ENCODE peak calls at places on chromosome 1, in five cellular contexts. D is iPS DF 19.7, W is NCI-H510A treated with DMSO at 0.1 percent for 48 hours, T is WTC11, J is Daoy. H is an unnamed sample.

GRCh38 chr1:66704177-66704880 is 47.9 kb upstream of the DYNLT5 start:
- DNase-seq in W (no peak), T (no peak), J (no peak), D (no peak), H (peak)

GRCh38 chr1:183279835-183280234 is 93.8 kb downstream of the LAMC2 start:
- DNase-seq in T (no peak), D (no peak), J (peak), W (no peak), H (peak)

GRCh38 chr1:54402896-54403295 is 3.3 kb downstream of the SSBP3 start:
- DNase-seq in D (no peak), W (peak), J (no peak), T (no peak), H (no peak)

GRCh38 chr1:89890085-89890754 is 69.4 kb downstream of the LRRC8D start:
- DNase-seq in J (peak), D (no peak), W (no peak), T (no peak), H (peak)

GRCh38 chr1:40662151-40662550 is 3.3 kb downstream of the RIMS3 start:
- DNase-seq in D (no peak), T (no peak), J (no peak), W (no peak), H (no peak)

GRCh38 chr1:101408212-101409042 is 171.6 kb downstream of the S1PR1 start:
- DNase-seq in W (no peak), T (no peak), D (no peak), J (no peak), H (no peak)

GRCh38 chr1:43491056-43491455 is 37.3 kb upstream of the HYI start:
- DNase-seq in D (no peak), W (no peak), T (no peak), J (no peak), H (no peak)

GRCh38 chr1:201023517-201023902 is at the start of gene KIF21B:
- DNase-seq in D (no peak), T (peak), J (peak), W (peak), H (peak)

GRCh38 chr1:170545476-170545875 is 13.5 kb downstream of the GORAB start:
- DNase-seq in D (no peak), J (peak), T (no peak), W (no peak), H (peak)

GRCh38 chr1:32873484-32873883 is 2.8 kb upstream of the FNDC5 start:
- DNase-seq in T (no peak), W (no peak), J (no peak), D (no peak), H (no peak)

GRCh38 chr1:236489710-236490377 is 33.9 kb upstream of the LGALS8 start:
- DNase-seq in T (no peak), D (no peak), J (peak), W (peak), H (peak)

GRCh38 chr1:113930499-113931161 is 1.5 kb downstream of the HIPK1 start:
- DNase-seq in J (peak), D (no peak), W (no peak), T (no peak), H (peak)

GRCh38 chr1:4113897-4114296 is 213.8 kb upstream of the C1orf174 start:
- DNase-seq in T (no peak), D (no peak), J (no peak), W (no peak), H (no peak)

GRCh38 chr1:230073371-230074035 is 6.5 kb downstream of the GALNT2 start:
- DNase-seq in J (peak), T (no peak), W (no peak), D (no peak), H (peak)

GRCh38 chr1:226738995-226739695 is at the start of gene ITPKB:
- DNase-seq in J (peak), W (peak), D (no peak), T (no peak), H (peak)

GRCh38 chr1:37676281-37677243 is 15.8 kb upstream of the CDCA8 start:
- DNase-seq in J (no peak), D (no peak), W (no peak), T (no peak), H (no peak)

GRCh38 chr1:67880056-67880601 is 46.9 kb upstream of the GNG12 start:
- DNase-seq in D (no peak), W (peak), J (peak), T (no peak), H (peak)

GRCh38 chr1:20698195-20698910 is 19.5 kb downstream of the KIF17 start:
- DNase-seq in W (no peak), D (no peak), J (no peak), T (no peak), H (peak)

GRCh38 chr1:45543599-45544417 is 6.8 kb upstream of the AKR1A1 start:
- DNase-seq in J (peak), W (no peak), D (no peak), T (peak), H (no peak)

GRCh38 chr1:224160171-224160682 is 22.8 kb upstream of the DEGS1 start:
- DNase-seq in J (no peak), D (no peak), T (no peak), W (no peak), H (no peak)

GRCh38 chr1:173175514-173176146 is 31.5 kb downstream of the TNFSF4 start:
- DNase-seq in W (no peak), T (no peak), D (no peak), J (no peak), H (peak)

GRCh38 chr1:54287821-54288220 is 87.9 kb downstream of the MRPL37 start:
- DNase-seq in J (peak), T (no peak), D (no peak), W (no peak), H (no peak)

GRCh38 chr1:147504801-147505303 is 36.4 kb upstream of the BCL9 start:
- DNase-seq in D (peak), W (peak), T (peak), J (peak), H (peak)